ENCODE peak calls at places on chromosomes 13 and 19, in ten cellular contexts. A, Y, R, K, P, D, Q, C, F and B are unnamed samples. For H3K4me1, the result is how much of the 10 kb centered on the place peaks cover.

GRCh38 chr19:54431255-54431838 is 16.1 kb downstream of the TTYH1 start:
- DNase-seq in R (no peak), C (no peak), A (peak), Q (no peak), P (no peak), F (no peak), K (no peak), D (no peak), Y (no peak), B (peak)

GRCh38 chr13:34886987-34887386 is 55.1 kb upstream of the NBEA start:
- DNase-seq in A (no peak), R (no peak), D (no peak), Q (no peak), P (peak), Y (no peak), F (no peak), C (no peak), K (no peak), B (no peak)

GRCh38 chr13:31322702-31323101 is 122.9 kb downstream of the B3GLCT start:
- DNase-seq in F (no peak), K (no peak), C (no peak), A (no peak), Y (no peak), D (no peak), Q (no peak), P (no peak), R (no peak), B (no peak)

GRCh38 chr13:73307481-73307880 is 248.7 kb downstream of the KLF5 start:
- DNase-seq in Q (no peak), F (no peak), Y (no peak), P (peak), C (no peak), R (no peak), K (no peak), A (no peak), D (peak), B (no peak)

GRCh38 chr13:60431108-60431700 is 34.2 kb downstream of the TDRD3 start:
- DNase-seq in K (peak), P (peak), Y (no peak), A (no peak), D (no peak), C (no peak), R (no peak), Q (no peak), F (no peak), B (no peak)

GRCh38 chr13:32811297-32811800 is 204.9 kb upstream of the KL start:
- DNase-seq in F (no peak), D (peak), A (no peak), Q (no peak), P (peak), R (no peak), K (no peak), Y (no peak), C (no peak), B (no peak)

GRCh38 chr19:57664269-57665127 is 4.2 kb upstream of the ZSCAN4 start:
- DNase-seq in R (peak), Q (no peak), C (no peak), A (peak), F (peak), P (peak), D (peak), K (peak), Y (peak), B (peak)

GRCh38 chr13:75636339-75637095 is 387 bp downstream of the LMO7 start:
- DNase-seq in P (peak), R (no peak), A (peak), F (peak), D (peak), K (no peak), C (no peak), Q (peak), Y (peak), B (no peak)

GRCh38 chr13:76921516-76921915 is 26.8 kb upstream of the ACOD1 start:
- DNase-seq in F (peak), Y (no peak), A (no peak), D (no peak), R (no peak), Q (no peak), C (no peak), K (no peak), P (peak), B (no peak)

GRCh38 chr19:43596842-43597461 is 557 bp downstream of the ZNF576 start:
- DNase-seq in Q (peak), R (no peak), F (no peak), C (no peak), A (no peak), P (peak), Y (no peak), D (no peak), K (no peak), B (no peak)

GRCh38 chr13:24274452-24274971 is 34.9 kb upstream of the C1QTNF9 start:
- DNase-seq in D (no peak), Y (no peak), R (peak), C (no peak), Q (peak), A (no peak), P (no peak), K (no peak), F (no peak), B (no peak)

GRCh38 chr13:39900106-39900750 is 244.8 kb downstream of the COG6 start:
- DNase-seq in R (no peak), K (no peak), A (no peak), D (no peak), Y (no peak), C (no peak), P (no peak), F (no peak), Q (no peak), B (no peak)

GRCh38 chr13:73958657-73959397 is 175.4 kb downstream of the KLF12 start:
- DNase-seq in R (no peak), F (no peak), C (no peak), Y (no peak), A (no peak), Q (no peak), D (no peak), K (no peak), P (no peak), B (no peak)

GRCh38 chr13:78875792-78876580 is 217.0 kb upstream of the OBI1 start:
- DNase-seq in C (no peak), Y (no peak), K (no peak), P (no peak), F (peak), D (no peak), Q (no peak), A (no peak), R (peak), B (no peak)

GRCh38 chr13:49494645-49495044 is 1.1 kb upstream of the PHF11 start:
- DNase-seq in D (no peak), R (no peak), C (no peak), Q (no peak), F (no peak), P (no peak), Y (no peak), K (no peak), A (no peak), B (no peak)

GRCh38 chr19:38287604-38288003 is 16.4 kb upstream of the C19orf33 start:
- DNase-seq in Y (no peak), F (no peak), R (peak), P (no peak), Q (no peak), C (no peak), K (no peak), D (no peak), A (no peak), B (no peak)

GRCh38 chr19:38291855-38292254 is 12.2 kb upstream of the C19orf33 start:
- DNase-seq in F (no peak), K (no peak), A (no peak), R (no peak), Q (no peak), P (no peak), Y (no peak), D (no peak), C (no peak), B (no peak)

GRCh38 chr19:38290631-38291147 is 13.4 kb upstream of the C19orf33 start:
- DNase-seq in Y (no peak), A (no peak), P (peak), D (no peak), Q (no peak), R (no peak), F (no peak), K (no peak), C (no peak), B (peak)

GRCh38 chr19:38288127-38288855 is 15.8 kb upstream of the C19orf33 start:
- DNase-seq in R (peak), D (no peak), C (no peak), Y (no peak), Q (no peak), K (no peak), P (no peak), F (no peak), A (no peak), B (no peak)

DNA sequence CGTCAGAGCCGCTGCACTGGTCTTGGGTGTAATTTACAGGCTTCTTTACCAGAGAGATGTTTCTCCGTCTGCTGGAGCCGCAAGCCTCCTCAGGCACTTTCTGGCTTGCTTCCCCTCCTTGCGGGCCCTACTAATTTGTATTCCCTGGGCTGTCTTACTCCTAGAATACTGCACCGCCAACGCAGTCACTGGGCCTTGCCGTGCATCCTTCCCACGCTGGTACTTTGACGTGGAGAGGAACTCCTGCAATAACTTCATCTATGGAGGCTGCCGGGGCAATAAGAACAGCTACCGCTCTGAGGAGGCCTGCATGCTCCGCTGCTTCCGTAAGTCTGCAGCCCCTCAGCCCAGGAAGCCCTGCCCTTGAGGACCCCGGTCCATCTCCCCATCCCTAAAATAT is 14.1 kb upstream of the C19orf33 start:
- DNase-seq in A (no peak), Q (no peak), Y (no peak), K (no peak), R (no peak), D (no peak), F (no peak), P (no peak), C (no peak), B (no peak)
- H3K4me1 ChIP-seq in A (under half), Q (under half), Y (under half), K (under half), R (under half), D (under half), F (under half), P (under half), C (under half), B (under half)

DNA sequence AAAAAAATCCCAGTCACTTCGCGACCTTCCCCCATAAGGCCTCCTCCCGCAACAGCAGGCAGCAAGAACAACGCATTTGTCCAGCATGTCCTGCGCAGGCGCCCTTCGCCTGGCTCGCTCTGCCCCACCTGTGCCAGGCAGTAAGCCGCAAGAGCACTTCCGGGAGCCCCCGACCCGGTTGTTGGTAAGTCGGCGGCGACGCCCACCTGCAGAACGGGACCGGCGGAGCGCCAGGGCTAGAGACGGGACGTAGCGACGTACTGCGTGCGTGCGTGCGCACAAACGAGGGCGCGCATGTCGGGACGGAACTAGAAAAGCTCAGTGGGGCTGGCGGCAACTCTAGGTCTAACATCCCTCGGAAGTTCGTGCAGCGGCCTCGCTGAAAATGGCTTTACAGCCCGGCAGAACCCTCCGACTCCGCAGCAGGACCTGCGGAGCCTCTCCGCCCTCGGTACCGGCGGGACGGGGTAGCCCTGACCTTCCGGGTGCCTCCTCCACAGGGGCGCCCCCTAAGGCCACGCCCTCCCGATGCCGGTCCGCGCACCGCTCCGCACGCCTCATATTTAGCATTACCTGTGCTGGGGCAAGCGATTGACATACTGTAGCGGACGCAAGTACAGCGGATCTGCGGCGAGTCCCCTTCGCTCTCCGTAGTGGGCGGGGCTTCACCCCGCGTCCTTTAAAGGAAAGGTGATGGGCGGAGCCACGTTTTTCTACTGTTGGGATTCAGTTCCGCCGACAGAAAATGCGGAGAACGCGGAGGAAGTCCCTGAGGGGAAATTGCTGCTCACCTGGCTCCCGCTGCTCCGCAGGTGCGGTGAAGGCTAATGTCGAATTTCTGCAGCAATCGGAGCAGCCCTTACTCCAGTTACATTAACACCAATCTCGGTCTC is at the start of gene MTIF3:
- DNase-seq in Q (peak), F (peak), D (peak), P (peak), K (peak), C (peak), R (peak), A (peak), Y (peak), B (peak)
- H3K27ac ChIP-seq in Q (peak), F (peak), D (peak), P (peak), K (peak), C (peak), R (peak), A (peak), Y (peak), B (peak)

GRCh38 chr19:50776131-50776530 is 5.9 kb downstream of the GPR32 start:
- DNase-seq in Q (no peak), Y (no peak), D (no peak), A (no peak), P (no peak), F (no peak), C (no peak), K (no peak), R (no peak), B (no peak)
- H3K4me1 ChIP-seq in Q (under half), Y (under half), D (under half), A (under half), P (under half), F (under half), C (under half), K (under half), R (under half), B (under half)

DNA sequence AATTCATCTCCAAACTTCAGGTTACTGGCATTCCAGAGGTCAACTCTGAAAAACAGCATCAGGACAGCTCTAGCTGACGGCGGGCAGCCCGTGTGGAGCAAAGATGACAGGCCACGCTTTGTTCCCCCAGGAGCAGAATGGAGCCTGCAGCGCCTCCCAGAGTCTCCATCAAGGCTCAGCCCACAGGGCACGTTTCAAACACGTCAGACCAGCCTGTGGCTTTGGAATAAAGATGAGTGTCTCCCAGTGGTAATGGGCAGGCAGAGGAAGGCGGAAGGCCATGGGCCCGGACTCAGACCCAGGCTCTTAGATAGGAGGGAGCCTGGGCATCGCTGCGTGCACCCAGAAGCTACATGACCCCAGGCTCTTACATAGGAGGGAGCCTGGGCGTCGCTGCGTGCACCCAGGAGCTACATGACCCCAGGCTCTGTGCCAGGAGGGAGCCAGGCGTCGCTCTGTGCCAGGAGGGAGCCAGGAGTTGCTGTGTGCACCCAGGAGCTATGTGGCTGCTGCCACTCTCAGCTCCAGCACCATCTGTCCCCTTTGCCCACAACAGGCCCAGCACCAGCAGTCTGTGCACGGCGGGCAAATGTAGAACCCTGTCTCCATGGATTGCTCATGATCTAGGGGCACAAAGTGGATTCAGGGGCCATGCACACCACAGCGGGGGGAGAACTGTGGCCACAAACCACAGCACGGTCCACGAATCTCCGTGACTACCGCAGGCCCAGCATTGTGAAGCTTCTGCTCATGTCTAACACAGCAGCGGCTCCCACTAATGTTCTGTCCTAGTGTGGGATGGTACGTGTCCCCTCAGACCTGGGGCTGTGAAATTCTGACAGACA is 47.8 kb upstream of the C13orf46 start:
- DNase-seq in D (no peak), Y (no peak), R (peak), F (no peak), C (no peak), A (no peak), Q (no peak), K (no peak), P (no peak), B (no peak)
- H3K27ac ChIP-seq in D (no peak), Y (no peak), R (no peak), F (no peak), C (no peak), A (no peak), Q (no peak), K (no peak), P (no peak), B (no peak)

GRCh38 chr13:113877149-113877990 is 13.5 kb upstream of the GAS6 start:
- DNase-seq in C (no peak), Q (no peak), D (no peak), K (no peak), R (peak), A (no peak), F (no peak), P (no peak), Y (no peak), B (peak)

GRCh38 chr13:113880651-113881611 is 17.1 kb upstream of the GAS6 start:
- DNase-seq in R (no peak), P (no peak), K (no peak), Q (no peak), A (no peak), F (no peak), D (no peak), C (no peak), Y (no peak), B (no peak)

GRCh38 chr13:113876341-113877148 is 12.7 kb upstream of the GAS6 start:
- DNase-seq in R (no peak), D (no peak), Q (no peak), K (no peak), P (no peak), Y (no peak), C (no peak), A (no peak), F (no peak), B (no peak)

GRCh38 chr13:113879506-113880360 is 15.9 kb upstream of the GAS6 start:
- DNase-seq in F (no peak), K (no peak), P (no peak), D (no peak), Q (no peak), C (no peak), A (no peak), Y (no peak), R (no peak), B (no peak)

DNA sequence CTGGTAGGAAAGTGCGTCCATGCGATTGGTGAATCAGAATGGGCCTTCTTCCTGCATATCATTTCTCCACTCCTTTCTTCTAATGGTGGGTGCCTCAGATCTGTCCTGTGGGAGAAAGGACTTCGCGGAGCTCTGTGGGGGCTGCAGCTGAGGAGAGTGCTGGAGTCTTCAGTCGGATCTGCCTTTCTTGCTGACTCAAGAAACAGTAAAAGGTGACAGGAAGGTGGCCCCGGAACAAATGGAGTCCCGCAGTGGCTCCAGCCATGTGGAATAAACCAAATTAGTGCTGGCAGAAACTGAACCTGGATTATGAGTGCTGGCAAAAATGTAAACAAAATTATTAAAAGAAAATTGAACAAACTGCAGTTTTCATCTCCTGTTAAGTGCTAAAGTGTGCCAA is 15.1 kb upstream of the GAS6 start:
- DNase-seq in K (no peak), A (no peak), C (no peak), F (no peak), Q (no peak), P (no peak), R (no peak), Y (no peak), D (no peak), B (no peak)
- H3K4me1 ChIP-seq in K (under half), A (under half), C (under half), F (under half), Q (under half), P (under half), R (under half), Y (under half), D (under half), B (under half)

DNA sequence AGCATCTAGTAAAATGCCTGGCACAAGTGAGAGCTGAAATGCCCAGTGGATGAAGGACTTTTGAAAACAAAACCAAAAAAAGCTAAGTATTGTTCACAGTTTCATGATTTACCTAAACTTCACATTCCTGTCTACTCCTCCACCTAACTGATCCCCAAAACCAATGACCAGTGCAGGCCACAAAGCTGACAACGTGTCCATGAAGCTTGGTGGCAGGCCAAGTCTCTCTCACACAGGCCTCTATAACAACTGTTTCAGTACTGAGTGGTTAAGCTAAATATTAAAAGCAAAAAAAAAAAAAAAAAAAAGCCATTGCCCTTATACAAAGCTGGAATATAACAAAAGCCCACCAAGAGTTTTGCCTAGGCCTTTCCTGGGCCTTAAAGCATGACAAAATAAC is 36.4 kb downstream of the STK24 start:
- DNase-seq in K (no peak), F (no peak), Q (no peak), C (no peak), P (peak), D (no peak), R (no peak), A (no peak), Y (no peak), B (no peak)
- H3K27ac ChIP-seq in K (no peak), F (no peak), Q (no peak), C (no peak), P (peak), D (no peak), R (no peak), A (no peak), Y (no peak), B (no peak)

GRCh38 chr19:35006342-35006998 is 6.3 kb downstream of the GRAMD1A start:
- DNase-seq in F (no peak), Q (no peak), R (no peak), P (peak), C (no peak), Y (no peak), A (no peak), K (peak), D (peak), B (peak)
- H3K4me1 ChIP-seq in F (under half), Q (half or more), R (half or more), P (under half), C (under half), Y (under half), A (under half), K (half or more), D (under half), B (under half)

DNA sequence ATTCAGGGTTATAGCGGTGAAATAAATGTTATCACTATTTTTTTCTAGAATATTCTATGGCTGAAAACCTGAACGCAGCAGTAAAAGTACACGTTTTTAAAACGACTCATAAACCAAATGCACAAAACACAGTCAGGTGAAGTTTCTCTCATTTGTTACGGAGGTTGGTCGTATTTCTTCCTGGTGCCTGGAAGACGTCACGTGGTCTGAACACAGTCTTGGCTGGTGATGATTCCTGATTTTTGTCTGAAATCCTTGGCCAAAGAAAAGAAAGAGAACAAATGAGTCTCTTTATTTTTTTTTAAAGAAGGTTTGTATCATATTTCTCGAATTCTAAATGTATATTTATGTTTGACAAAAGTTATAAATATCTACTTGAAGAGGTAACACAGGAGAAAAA is 9.8 kb upstream of the PNMA8A start:
- DNase-seq in K (no peak), Y (no peak), P (peak), Q (no peak), C (no peak), A (no peak), F (peak), R (no peak), D (no peak), B (no peak)
- H3K27ac ChIP-seq in K (no peak), Y (peak), P (peak), Q (no peak), C (peak), A (peak), F (no peak), R (peak), D (peak), B (no peak)